ENCODE peak calls at places on chromosomes 3 and 15, in four cellular contexts. G, W, L and E are unnamed samples.

GRCh38 chr3:122932251-122932967 is 95.2 kb downstream of the SEMA5B start:
- DNase-seq in G (no peak), W (no peak), L (no peak), E (no peak)

GRCh38 chr3:63972196-63972595 is 51.1 kb downstream of the PSMD6 start:
- DNase-seq in G (no peak), W (no peak), L (no peak), E (no peak)

GRCh38 chr3:78907367-78907766 is 860.4 kb downstream of the ROBO1 start:
- DNase-seq in G (no peak), W (no peak), L (no peak), E (no peak)

GRCh38 chr3:48018841-48019240 is 2.6 kb upstream of the MAP4 start:
- DNase-seq in G (no peak), W (no peak), L (no peak), E (no peak)

GRCh38 chr3:12158387-12159226 is at the start of gene TIMP4:
- DNase-seq in G (no peak), W (no peak), L (no peak), E (peak; percentile 74)

GRCh38 chr15:99442268-99442897 is 123.4 kb upstream of the MEF2A start:
- DNase-seq in G (no peak), W (peak; percentile 31), L (no peak), E (no peak)

GRCh38 chr15:31442203-31443090 is 115.8 kb downstream of the KLF13 start:
- DNase-seq in G (peak; percentile 18), W (peak; percentile 70), L (no peak), E (no peak)

GRCh38 chr15:80436511-80437307 is 32.5 kb downstream of the ARNT2 start:
- DNase-seq in G (no peak), W (no peak), L (no peak), E (no peak)

GRCh38 chr3:56771376-56771775 is 30.4 kb downstream of the ARHGEF3 start:
- DNase-seq in G (no peak), W (no peak), L (no peak), E (no peak)

GRCh38 chr3:171175840-171176239 is 149.3 kb upstream of the SLC2A2 start:
- DNase-seq in G (no peak), W (no peak), L (no peak), E (no peak)

GRCh38 chr3:183812746-183813445 is 12.5 kb downstream of the MAP6D1 start:
- DNase-seq in G (no peak), W (no peak), L (no peak), E (no peak)

GRCh38 chr3:45623434-45623833 is 28.9 kb downstream of the LIMD1 start:
- DNase-seq in G (no peak), W (no peak), L (no peak), E (no peak)

GRCh38 chr3:63625161-63625560 is 27.3 kb upstream of the SNTN start:
- DNase-seq in G (no peak), W (no peak), L (no peak), E (no peak)

GRCh38 chr3:29468150-29468549 is 187.3 kb downstream of the RBMS3 start:
- DNase-seq in G (no peak), W (no peak), L (no peak), E (no peak)

GRCh38 chr3:142724682-142725351 is 983 bp downstream of the TRPC1 start:
- DNase-seq in G (peak; percentile 36), W (peak; percentile 71), L (no peak), E (peak; percentile 49)

GRCh38 chr15:93417156-93418077 is 328.4 kb upstream of the RGMA start:
- DNase-seq in G (no peak), W (no peak), L (no peak), E (no peak)

GRCh38 chr3:159779883-159780282 is 208.8 kb upstream of the IL12A start:
- DNase-seq in G (no peak), W (no peak), L (no peak), E (no peak)

GRCh38 chr3:107524214-107525100 is 1.7 kb downstream of the BBX start:
- DNase-seq in G (peak; percentile 44), W (peak; percentile 82), L (no peak), E (no peak)

GRCh38 chr3:107522510-107523360 is at the start of gene BBX:
- DNase-seq in G (peak; percentile 87), W (peak; percentile 83), L (peak; percentile 97), E (peak; percentile 81)

GRCh38 chr3:107523361-107524213 is 825 bp downstream of the BBX start:
- DNase-seq in G (peak; percentile 14), W (peak; percentile 77), L (no peak), E (no peak)

GRCh38 chr3:107520535-107520934 is 2.2 kb upstream of the BBX start:
- DNase-seq in G (no peak), W (no peak), L (no peak), E (no peak)

GRCh38 chr3:107521466-107522059 is 1.2 kb upstream of the BBX start:
- DNase-seq in G (no peak), W (no peak), L (no peak), E (no peak)
- H3K9ac ChIP-seq in G (no peak overlapping the region), W (no peak overlapping the region), L (no peak overlapping the region), E (no peak overlapping the region)

GRCh38 chr15:70063992-70064379 is 33.7 kb downstream of the TLE3 start:
- DNase-seq in G (no peak), W (no peak), L (no peak), E (no peak)

GRCh38 chr15:70063284-70063991 is 34.3 kb downstream of the TLE3 start:
- DNase-seq in G (no peak), W (no peak), L (no peak), E (no peak)

GRCh38 chr15:70061696-70062270 is 35.9 kb downstream of the TLE3 start:
- DNase-seq in G (no peak), W (no peak), L (no peak), E (no peak)

GRCh38 chr15:70061086-70061370 is 36.7 kb downstream of the TLE3 start:
- DNase-seq in G (no peak), W (no peak), L (no peak), E (no peak)

DNA sequence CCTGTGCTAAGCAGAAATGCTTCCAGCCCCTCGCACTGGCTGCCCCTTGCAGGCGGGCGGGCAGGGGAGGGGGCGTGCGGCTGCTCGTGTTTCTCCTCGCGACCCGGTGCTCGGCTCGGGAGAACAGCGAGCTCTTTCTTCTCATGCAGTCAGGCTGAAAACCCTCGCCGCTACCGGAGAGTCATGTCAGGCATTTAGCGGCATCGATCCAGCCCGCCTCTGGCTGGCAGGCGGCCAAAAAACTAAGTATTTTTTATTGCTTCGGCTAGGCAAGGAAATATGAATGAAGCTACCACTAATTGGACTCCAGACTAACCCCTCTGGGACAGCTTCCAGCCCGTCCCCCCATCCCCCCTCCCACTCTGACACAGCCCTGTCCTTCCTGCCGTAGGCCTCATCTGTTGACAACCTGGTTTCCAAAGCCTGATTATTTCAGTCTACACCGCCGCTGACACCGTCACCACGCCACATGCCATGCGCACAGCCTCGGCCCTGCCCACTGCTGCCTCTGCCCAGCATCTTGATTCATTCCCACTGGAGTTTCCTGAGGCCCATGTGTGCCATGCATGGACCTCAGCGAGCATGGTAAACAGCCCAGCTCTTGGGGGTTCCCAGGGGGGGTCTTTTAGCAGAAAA is 35.3 kb downstream of the TLE3 start:
- DNase-seq in G (no peak), W (peak; percentile 91), L (no peak), E (no peak)
- H3K4me3 ChIP-seq in G (no peak overlapping the region), W (peak overlapping the region; percentile 19), L (no peak overlapping the region), E (no peak overlapping the region)

GRCh38 chr3:20125912-20126311 is 60.1 kb downstream of the SGO1 start:
- DNase-seq in G (no peak), W (no peak), L (peak; percentile 71), E (no peak)
- TF ChIP-seq YY1 in G (no peak), W (no peak), L (peak; percentile 77), E (no peak)

DNA sequence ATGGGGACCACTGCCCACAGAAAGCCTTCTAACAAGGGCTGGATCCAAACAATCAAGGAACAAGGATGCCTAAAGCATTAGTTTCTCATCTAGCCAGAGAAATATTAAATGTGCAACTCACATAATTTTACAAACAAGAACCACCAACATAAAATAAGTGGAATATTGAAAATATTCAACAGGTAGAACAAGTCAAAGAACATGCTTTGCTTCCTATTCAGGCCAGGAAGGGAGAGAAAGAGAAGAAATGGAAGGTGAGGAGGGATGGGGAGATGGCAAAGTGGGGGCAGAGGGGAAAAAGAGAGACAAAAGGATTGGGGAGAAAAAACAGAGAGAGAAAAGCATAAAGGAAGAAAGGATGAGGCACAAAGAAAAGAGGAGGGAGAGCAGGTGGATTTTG is 63.1 kb downstream of the SLC12A8 start:
- DNase-seq in G (no peak), W (no peak), L (no peak), E (no peak)
- H3K9ac ChIP-seq in G (no peak overlapping the region), W (no peak overlapping the region), L (no peak overlapping the region), E (no peak overlapping the region)

DNA sequence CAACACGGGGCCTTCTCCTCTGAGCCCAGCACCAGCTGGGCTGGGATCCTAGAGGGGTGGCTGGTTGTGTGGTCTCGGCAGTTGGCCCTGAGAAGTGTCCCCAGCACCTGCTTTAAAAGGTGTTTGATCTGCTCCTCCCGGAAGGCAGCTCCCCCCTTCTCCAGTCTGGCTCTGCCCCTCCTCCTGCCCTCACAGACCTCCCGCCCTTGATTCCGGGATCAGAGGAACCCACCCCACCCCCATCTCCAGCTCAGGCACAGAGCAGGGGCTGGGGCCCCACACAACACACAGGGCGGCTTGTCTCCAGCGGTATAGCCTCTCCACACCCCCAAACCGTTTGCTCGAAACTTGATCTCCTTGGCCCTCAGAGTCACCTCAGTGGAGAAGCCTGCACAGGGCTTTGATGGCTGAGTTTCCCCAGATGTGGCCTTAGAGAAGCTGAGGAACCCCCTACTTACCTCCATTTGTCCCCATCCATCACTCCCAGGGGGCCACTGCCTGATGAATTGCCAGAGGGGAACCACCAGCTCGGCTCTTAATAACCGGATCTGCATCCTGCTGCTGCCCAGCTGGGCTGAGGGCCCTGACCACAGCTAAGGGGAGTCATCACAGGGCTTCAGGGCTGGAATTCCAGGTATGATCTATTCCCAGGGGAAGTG is 6.4 kb upstream of the STRA6 start:
- DNase-seq in G (peak; percentile 54), W (no peak), L (no peak), E (no peak)
- H3K4me3 ChIP-seq in G (no peak overlapping the region), W (no peak overlapping the region), L (no peak overlapping the region), E (peak overlapping the region; percentile 8)

DNA sequence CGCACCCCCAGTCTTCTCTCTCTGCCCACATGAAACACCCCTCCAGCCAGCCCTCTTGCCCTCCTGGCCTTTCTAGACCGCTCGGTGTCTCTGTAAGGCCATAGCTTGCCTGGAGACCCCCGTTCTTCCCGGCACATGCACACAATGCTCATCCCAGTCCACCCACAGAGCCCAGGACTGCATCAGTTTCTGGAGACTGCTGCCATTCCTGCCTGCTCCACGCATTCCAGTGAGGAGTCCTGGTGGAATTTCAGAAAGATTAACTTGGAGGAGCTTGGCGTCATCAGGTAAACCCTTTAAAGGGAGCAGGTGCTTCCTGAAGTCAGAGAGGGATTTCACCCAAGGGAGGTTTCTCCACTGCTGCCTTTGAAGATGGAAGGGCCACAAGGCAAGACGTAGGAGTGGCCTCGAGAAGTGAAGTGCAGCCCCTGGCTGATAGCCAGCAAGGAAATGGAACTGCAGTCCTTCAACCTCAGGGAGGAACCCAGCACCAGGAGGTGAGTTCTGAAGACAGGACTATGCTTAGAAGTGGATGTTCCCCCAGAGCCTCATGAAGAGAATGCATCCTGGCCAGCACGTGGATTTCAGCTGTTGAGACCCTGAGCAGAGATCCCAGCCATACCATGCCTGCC is 19.2 kb downstream of the SLC41A3 start:
- DNase-seq in G (no peak), W (no peak), L (no peak), E (no peak)
- TF ChIP-seq YY1 in G (no peak), W (no peak), L (no peak), E (no peak)